ENCODE peak calls at places on chromosome 4, in five cellular contexts. One of them, this sample, is unnamed.

GRCh38 chr4:146212781-146213180 is 1.6 kb upstream of the REELD1 start:
- DNase-seq in fibroblast of the aortic adventitia: no peak
- DNase-seq in hepatocyte: no peak
- DNase-seq in heart right ventricle: no peak
- DNase-seq in lower lobe of right lung: no peak
- DNase-seq in this sample: peak

GRCh38 chr4:898123-898522 is 34.0 kb downstream of the GAK start:
- DNase-seq in fibroblast of the aortic adventitia: no peak
- DNase-seq in hepatocyte: no peak
- DNase-seq in heart right ventricle: no peak
- DNase-seq in lower lobe of right lung: no peak
- DNase-seq in this sample: no peak

GRCh38 chr4:1567519-1567807 is 116.7 kb downstream of the FAM53A start:
- DNase-seq in fibroblast of the aortic adventitia: no peak
- DNase-seq in hepatocyte: no peak
- DNase-seq in heart right ventricle: peak
- DNase-seq in lower lobe of right lung: peak
- DNase-seq in this sample: no peak

GRCh38 chr4:101977096-101977495 is 186.6 kb downstream of the BANK1 start:
- DNase-seq in fibroblast of the aortic adventitia: peak
- DNase-seq in hepatocyte: peak
- DNase-seq in heart right ventricle: no peak
- DNase-seq in lower lobe of right lung: no peak
- DNase-seq in this sample: peak

GRCh38 chr4:140094701-140095420 is 59.1 kb downstream of the MAML3 start:
- DNase-seq in fibroblast of the aortic adventitia: no peak
- DNase-seq in hepatocyte: peak
- DNase-seq in heart right ventricle: peak
- DNase-seq in lower lobe of right lung: peak
- DNase-seq in this sample: no peak

GRCh38 chr4:77804471-77804870 is 14.7 kb downstream of the CNOT6L start:
- DNase-seq in fibroblast of the aortic adventitia: peak
- DNase-seq in hepatocyte: no peak
- DNase-seq in heart right ventricle: no peak
- DNase-seq in lower lobe of right lung: no peak
- DNase-seq in this sample: peak

GRCh38 chr4:106478152-106478551 is 109.6 kb upstream of the GIMD1 start:
- DNase-seq in fibroblast of the aortic adventitia: no peak
- DNase-seq in hepatocyte: no peak
- DNase-seq in heart right ventricle: no peak
- DNase-seq in lower lobe of right lung: no peak
- DNase-seq in this sample: no peak

GRCh38 chr4:12723849-12724447 is 760.2 kb downstream of the RAB28 start:
- DNase-seq in fibroblast of the aortic adventitia: peak
- DNase-seq in hepatocyte: peak
- DNase-seq in heart right ventricle: no peak
- DNase-seq in lower lobe of right lung: no peak
- DNase-seq in this sample: no peak

GRCh38 chr4:82801910-82802521 is 3.4 kb upstream of the SCD5 start:
- DNase-seq in fibroblast of the aortic adventitia: peak
- DNase-seq in hepatocyte: no peak
- DNase-seq in heart right ventricle: no peak
- DNase-seq in lower lobe of right lung: no peak
- DNase-seq in this sample: peak

GRCh38 chr4:173513651-173514050 is 16.4 kb downstream of the HAND2 start:
- DNase-seq in fibroblast of the aortic adventitia: peak
- DNase-seq in hepatocyte: peak
- DNase-seq in heart right ventricle: no peak
- DNase-seq in lower lobe of right lung: no peak
- DNase-seq in this sample: no peak

GRCh38 chr4:15398001-15398400 is 29.8 kb upstream of the C1QTNF7 start:
- DNase-seq in fibroblast of the aortic adventitia: no peak
- DNase-seq in hepatocyte: no peak
- DNase-seq in heart right ventricle: no peak
- DNase-seq in lower lobe of right lung: no peak
- DNase-seq in this sample: no peak
- H3K4me3 ChIP-seq in fibroblast of the aortic adventitia: no peak
- H3K4me3 ChIP-seq in hepatocyte: no peak
- H3K4me3 ChIP-seq in heart right ventricle: no peak
- H3K4me3 ChIP-seq in lower lobe of right lung: no peak
- H3K4me3 ChIP-seq in this sample: no peak

DNA sequence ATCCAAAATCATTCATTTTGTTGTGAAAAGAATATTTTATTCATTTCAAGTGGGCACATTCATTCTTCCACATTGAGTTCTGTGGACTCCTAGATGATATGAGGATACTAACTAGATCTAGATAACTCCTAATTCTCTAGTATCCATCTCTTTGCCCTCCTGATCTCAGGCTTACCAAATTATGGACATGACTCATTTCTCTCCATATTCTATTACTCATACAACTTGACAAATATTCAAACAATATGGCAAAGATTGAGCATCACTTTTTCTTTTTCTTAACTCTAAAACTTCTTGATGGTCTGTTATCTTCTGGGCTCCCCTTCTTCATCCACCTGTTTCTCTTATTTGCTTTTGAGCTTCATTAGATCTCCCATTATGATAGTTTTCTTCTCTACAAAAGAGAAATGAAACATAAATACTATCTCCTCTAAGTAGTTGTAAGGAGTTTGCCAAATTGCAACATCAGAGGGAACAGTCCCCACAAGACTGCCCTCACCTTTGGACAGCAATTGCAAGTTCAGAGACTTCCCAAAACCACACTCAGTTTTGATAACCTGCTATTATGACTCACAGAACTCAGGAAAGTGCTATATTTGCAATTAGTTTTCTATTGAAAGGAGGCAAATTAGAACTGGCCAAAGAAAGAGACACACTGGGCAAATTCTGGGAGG is 422.9 kb downstream of the SPRY1 start:
- DNase-seq in fibroblast of the aortic adventitia: peak
- DNase-seq in hepatocyte: no peak
- DNase-seq in heart right ventricle: no peak
- DNase-seq in lower lobe of right lung: no peak
- DNase-seq in this sample: peak
- TF ChIP-seq CTCF in fibroblast of the aortic adventitia: no peak
- TF ChIP-seq CTCF in hepatocyte: no peak
- TF ChIP-seq CTCF in heart right ventricle: no peak
- TF ChIP-seq CTCF in lower lobe of right lung: no peak
- TF ChIP-seq CTCF in this sample: no peak

DNA sequence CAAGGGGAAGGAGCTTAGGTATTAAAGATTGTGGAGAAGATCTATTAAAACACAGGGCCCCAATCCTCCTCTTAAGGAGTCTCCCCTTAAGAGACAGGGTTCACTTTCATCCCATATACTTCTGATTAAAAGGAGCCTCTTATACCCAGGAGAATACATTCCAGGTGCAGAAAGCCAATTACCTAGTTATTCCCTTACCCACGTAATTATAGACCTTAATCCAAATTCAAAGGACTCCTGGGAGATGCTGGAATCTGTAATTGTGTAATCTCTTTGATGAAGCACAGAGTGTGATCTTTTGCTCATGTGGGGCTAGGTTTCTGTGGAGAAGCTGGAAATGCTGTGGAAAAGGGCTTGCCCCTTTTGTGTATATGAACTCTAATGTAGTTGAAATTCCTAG is 1.4 kb upstream of the SEC24B start:
- DNase-seq in fibroblast of the aortic adventitia: no peak
- DNase-seq in hepatocyte: no peak
- DNase-seq in heart right ventricle: no peak
- DNase-seq in lower lobe of right lung: no peak
- DNase-seq in this sample: no peak
- H3K4me3 ChIP-seq in fibroblast of the aortic adventitia: peak
- H3K4me3 ChIP-seq in hepatocyte: peak
- H3K4me3 ChIP-seq in heart right ventricle: peak
- H3K4me3 ChIP-seq in lower lobe of right lung: no peak
- H3K4me3 ChIP-seq in this sample: no peak

GRCh38 chr4:79241846-79242245 is 84.0 kb downstream of the NAA11 start:
- DNase-seq in fibroblast of the aortic adventitia: peak
- DNase-seq in hepatocyte: no peak
- DNase-seq in heart right ventricle: no peak
- DNase-seq in lower lobe of right lung: no peak
- DNase-seq in this sample: peak
- TF ChIP-seq CTCF in fibroblast of the aortic adventitia: peak
- TF ChIP-seq CTCF in hepatocyte: peak
- TF ChIP-seq CTCF in heart right ventricle: peak
- TF ChIP-seq CTCF in lower lobe of right lung: no peak
- TF ChIP-seq CTCF in this sample: peak

GRCh38 chr4:163875327-163875726 is 380.8 kb downstream of the TMA16 start:
- DNase-seq in fibroblast of the aortic adventitia: no peak
- DNase-seq in hepatocyte: no peak
- DNase-seq in heart right ventricle: no peak
- DNase-seq in lower lobe of right lung: no peak
- DNase-seq in this sample: no peak
- H3K4me3 ChIP-seq in fibroblast of the aortic adventitia: no peak
- H3K4me3 ChIP-seq in hepatocyte: no peak
- H3K4me3 ChIP-seq in heart right ventricle: no peak
- H3K4me3 ChIP-seq in lower lobe of right lung: no peak
- H3K4me3 ChIP-seq in this sample: no peak

GRCh38 chr4:152957437-152958185 is 21.5 kb downstream of the FHDC1 start:
- DNase-seq in fibroblast of the aortic adventitia: peak
- DNase-seq in hepatocyte: peak
- DNase-seq in heart right ventricle: peak
- DNase-seq in lower lobe of right lung: peak
- DNase-seq in this sample: no peak
- TF ChIP-seq CTCF in fibroblast of the aortic adventitia: peak
- TF ChIP-seq CTCF in hepatocyte: peak
- TF ChIP-seq CTCF in heart right ventricle: no peak
- TF ChIP-seq CTCF in lower lobe of right lung: peak
- TF ChIP-seq CTCF in this sample: no peak

This sample was measured in fibroblast of mammary gland.